ENCODE peak calls at places on chromosomes 6 and 20, in eight cellular contexts. One of them, this sample, is unnamed. For H3K36me3, the result is how much of the 10 kb centered on the place peaks cover.

GRCh38 chr20:58889334-58890072 is 37.0 kb downstream of the GNAS start:
- DNase-seq in K562: no peak
- DNase-seq in SK-N-MC: no peak
- DNase-seq in transverse colon: no peak
- DNase-seq in spleen: peak
- DNase-seq in sigmoid colon: no peak
- DNase-seq in HCT116: no peak
- DNase-seq in prostate gland: no peak
- DNase-seq in this sample: no peak

GRCh38 chr20:56762829-56763228 is 133.7 kb downstream of the TFAP2C start:
- DNase-seq in transverse colon: no peak
- DNase-seq in spleen: no peak
- DNase-seq in prostate gland: no peak
- DNase-seq in sigmoid colon: no peak
- DNase-seq in K562: no peak
- DNase-seq in SK-N-MC: no peak
- DNase-seq in HCT116: no peak
- DNase-seq in this sample: no peak

GRCh38 chr6:16302721-16303552 is 64.5 kb downstream of the GMPR start:
- DNase-seq in transverse colon: no peak
- DNase-seq in K562: no peak
- DNase-seq in spleen: no peak
- DNase-seq in SK-N-MC: no peak
- DNase-seq in sigmoid colon: no peak
- DNase-seq in prostate gland: peak
- DNase-seq in HCT116: no peak
- DNase-seq in this sample: no peak

GRCh38 chr20:45365444-45365970 is 2.6 kb downstream of the SYS1 start:
- DNase-seq in SK-N-MC: no peak
- DNase-seq in transverse colon: no peak
- DNase-seq in HCT116: no peak
- DNase-seq in K562: no peak
- DNase-seq in sigmoid colon: peak
- DNase-seq in spleen: no peak
- DNase-seq in prostate gland: no peak
- DNase-seq in this sample: no peak

GRCh38 chr6:40411881-40412280 is 175.3 kb downstream of the LRFN2 start:
- DNase-seq in HCT116: no peak
- DNase-seq in spleen: no peak
- DNase-seq in transverse colon: no peak
- DNase-seq in K562: no peak
- DNase-seq in sigmoid colon: peak
- DNase-seq in SK-N-MC: no peak
- DNase-seq in prostate gland: no peak
- DNase-seq in this sample: no peak

GRCh38 chr6:56347526-56347925 is 100.1 kb upstream of the COL21A1 start:
- DNase-seq in SK-N-MC: no peak
- DNase-seq in spleen: no peak
- DNase-seq in K562: no peak
- DNase-seq in transverse colon: no peak
- DNase-seq in prostate gland: no peak
- DNase-seq in HCT116: no peak
- DNase-seq in sigmoid colon: no peak
- DNase-seq in this sample: no peak

GRCh38 chr20:42844751-42845150 is 345.0 kb downstream of the PTPRT start:
- DNase-seq in SK-N-MC: no peak
- DNase-seq in transverse colon: no peak
- DNase-seq in sigmoid colon: no peak
- DNase-seq in spleen: no peak
- DNase-seq in HCT116: no peak
- DNase-seq in K562: no peak
- DNase-seq in prostate gland: no peak
- DNase-seq in this sample: no peak

GRCh38 chr20:12371955-12372354 is 454.3 kb downstream of the BTBD3 start:
- DNase-seq in transverse colon: peak
- DNase-seq in sigmoid colon: no peak
- DNase-seq in K562: no peak
- DNase-seq in spleen: no peak
- DNase-seq in HCT116: no peak
- DNase-seq in prostate gland: no peak
- DNase-seq in SK-N-MC: no peak
- DNase-seq in this sample: no peak

GRCh38 chr6:170227521-170227983 is 63.3 kb downstream of the DLL1 start:
- DNase-seq in K562: no peak
- DNase-seq in prostate gland: no peak
- DNase-seq in SK-N-MC: no peak
- DNase-seq in HCT116: no peak
- DNase-seq in spleen: peak
- DNase-seq in sigmoid colon: peak
- DNase-seq in transverse colon: no peak
- DNase-seq in this sample: no peak

GRCh38 chr6:111872521-111873177 is 603 bp downstream of the FYN start:
- DNase-seq in spleen: peak
- DNase-seq in HCT116: no peak
- DNase-seq in SK-N-MC: no peak
- DNase-seq in K562: peak
- DNase-seq in sigmoid colon: peak
- DNase-seq in prostate gland: no peak
- DNase-seq in transverse colon: peak
- DNase-seq in this sample: no peak

GRCh38 chr20:53036992-53037391 is 64.8 kb downstream of the TSHZ2 start:
- DNase-seq in prostate gland: no peak
- DNase-seq in spleen: no peak
- DNase-seq in K562: no peak
- DNase-seq in sigmoid colon: no peak
- DNase-seq in SK-N-MC: no peak
- DNase-seq in transverse colon: no peak
- DNase-seq in HCT116: no peak
- DNase-seq in this sample: no peak

GRCh38 chr20:22490287-22491187 is 93.8 kb downstream of the FOXA2 start:
- DNase-seq in sigmoid colon: peak
- DNase-seq in HCT116: no peak
- DNase-seq in SK-N-MC: no peak
- DNase-seq in K562: no peak
- DNase-seq in prostate gland: peak
- DNase-seq in spleen: no peak
- DNase-seq in transverse colon: peak
- DNase-seq in this sample: no peak

GRCh38 chr20:10856237-10856636 is 182.4 kb upstream of the JAG1 start:
- DNase-seq in HCT116: no peak
- DNase-seq in SK-N-MC: no peak
- DNase-seq in sigmoid colon: no peak
- DNase-seq in K562: no peak
- DNase-seq in spleen: no peak
- DNase-seq in prostate gland: no peak
- DNase-seq in transverse colon: peak
- DNase-seq in this sample: no peak

GRCh38 chr20:10855778-10856177 is 182.0 kb upstream of the JAG1 start:
- DNase-seq in HCT116: no peak
- DNase-seq in spleen: no peak
- DNase-seq in transverse colon: no peak
- DNase-seq in K562: no peak
- DNase-seq in sigmoid colon: no peak
- DNase-seq in SK-N-MC: no peak
- DNase-seq in prostate gland: no peak
- DNase-seq in this sample: no peak

GRCh38 chr20:10853176-10853575 is 179.4 kb upstream of the JAG1 start:
- DNase-seq in K562: no peak
- DNase-seq in spleen: no peak
- DNase-seq in prostate gland: no peak
- DNase-seq in SK-N-MC: no peak
- DNase-seq in transverse colon: no peak
- DNase-seq in sigmoid colon: no peak
- DNase-seq in HCT116: no peak
- DNase-seq in this sample: no peak

GRCh38 chr20:10857362-10858070 is 183.7 kb upstream of the JAG1 start:
- DNase-seq in transverse colon: peak
- DNase-seq in sigmoid colon: no peak
- DNase-seq in SK-N-MC: no peak
- DNase-seq in HCT116: no peak
- DNase-seq in prostate gland: no peak
- DNase-seq in K562: no peak
- DNase-seq in spleen: no peak
- DNase-seq in this sample: no peak

GRCh38 chr20:10855031-10855430 is 181.2 kb upstream of the JAG1 start:
- DNase-seq in spleen: no peak
- DNase-seq in HCT116: no peak
- DNase-seq in sigmoid colon: no peak
- DNase-seq in transverse colon: no peak
- DNase-seq in SK-N-MC: no peak
- DNase-seq in prostate gland: no peak
- DNase-seq in K562: no peak
- DNase-seq in this sample: no peak
- TF ChIP-seq POLR2AphosphoS5 in spleen: no peak
- TF ChIP-seq POLR2AphosphoS5 in HCT116: no peak
- TF ChIP-seq POLR2AphosphoS5 in sigmoid colon: no peak
- TF ChIP-seq POLR2AphosphoS5 in transverse colon: no peak
- TF ChIP-seq POLR2AphosphoS5 in SK-N-MC: no peak
- TF ChIP-seq POLR2AphosphoS5 in prostate gland: no peak
- TF ChIP-seq POLR2AphosphoS5 in K562: no peak
- TF ChIP-seq POLR2AphosphoS5 in this sample: no peak

GRCh38 chr6:109466212-109466923 is 10.8 kb upstream of the MICAL1 start:
- DNase-seq in prostate gland: no peak
- DNase-seq in HCT116: no peak
- DNase-seq in spleen: no peak
- DNase-seq in K562: no peak
- DNase-seq in transverse colon: no peak
- DNase-seq in sigmoid colon: no peak
- DNase-seq in SK-N-MC: no peak
- DNase-seq in this sample: no peak
- H3K36me3 ChIP-seq in prostate gland: under half
- H3K36me3 ChIP-seq in HCT116: under half
- H3K36me3 ChIP-seq in spleen: half or more
- H3K36me3 ChIP-seq in K562: half or more
- H3K36me3 ChIP-seq in transverse colon: under half
- H3K36me3 ChIP-seq in sigmoid colon: under half
- H3K36me3 ChIP-seq in SK-N-MC: half or more
- H3K36me3 ChIP-seq in this sample: under half

GRCh38 chr6:109008537-109008950 is 86.1 kb downstream of the SESN1 start:
- DNase-seq in prostate gland: no peak
- DNase-seq in sigmoid colon: no peak
- DNase-seq in K562: no peak
- DNase-seq in HCT116: no peak
- DNase-seq in SK-N-MC: no peak
- DNase-seq in spleen: no peak
- DNase-seq in transverse colon: no peak
- DNase-seq in this sample: peak
- TF ChIP-seq POLR2AphosphoS5 in prostate gland: no peak
- TF ChIP-seq POLR2AphosphoS5 in sigmoid colon: peak
- TF ChIP-seq POLR2AphosphoS5 in K562: no peak
- TF ChIP-seq POLR2AphosphoS5 in HCT116: no peak
- TF ChIP-seq POLR2AphosphoS5 in SK-N-MC: no peak
- TF ChIP-seq POLR2AphosphoS5 in spleen: no peak
- TF ChIP-seq POLR2AphosphoS5 in transverse colon: no peak
- TF ChIP-seq POLR2AphosphoS5 in this sample: no peak

DNA sequence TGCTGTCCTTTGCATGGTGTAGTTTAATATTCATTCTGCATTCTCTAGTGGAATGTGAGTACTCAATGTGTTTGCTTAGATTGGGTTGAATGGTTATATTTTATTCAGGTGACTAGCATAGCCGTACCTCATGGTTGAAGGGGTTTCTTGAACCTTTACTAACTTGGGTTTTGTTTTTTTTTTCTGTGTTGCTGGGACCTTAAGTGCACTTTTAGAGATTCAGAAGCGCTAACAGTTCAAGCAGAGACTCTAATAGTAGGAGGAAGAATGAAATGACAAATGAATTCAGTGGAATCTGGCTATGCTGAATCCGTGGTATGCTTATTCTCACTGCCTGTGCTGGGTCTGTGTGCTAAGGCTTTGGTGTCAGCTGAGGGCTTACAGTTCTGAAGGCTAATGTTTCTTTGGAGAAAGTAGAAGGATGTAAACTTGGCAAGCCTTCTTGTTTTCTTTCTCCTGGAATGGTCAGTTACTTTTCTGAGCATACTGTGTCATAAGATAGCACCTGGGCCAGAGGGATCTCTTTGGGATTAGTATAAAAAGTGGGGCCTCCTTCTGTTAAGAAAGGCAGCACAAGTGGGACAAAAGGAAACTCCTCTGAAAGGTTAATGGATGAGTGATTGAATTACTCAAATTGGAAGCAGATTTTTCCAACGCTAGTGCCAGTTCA is 28.7 kb downstream of the RNF144B start:
- DNase-seq in HCT116: no peak
- DNase-seq in sigmoid colon: no peak
- DNase-seq in transverse colon: no peak
- DNase-seq in spleen: no peak
- DNase-seq in K562: no peak
- DNase-seq in prostate gland: no peak
- DNase-seq in SK-N-MC: no peak
- DNase-seq in this sample: no peak
- H3K36me3 ChIP-seq in HCT116: under half
- H3K36me3 ChIP-seq in sigmoid colon: under half
- H3K36me3 ChIP-seq in transverse colon: under half
- H3K36me3 ChIP-seq in spleen: under half
- H3K36me3 ChIP-seq in K562: under half
- H3K36me3 ChIP-seq in prostate gland: under half
- H3K36me3 ChIP-seq in SK-N-MC: under half
- H3K36me3 ChIP-seq in this sample: under half

DNA sequence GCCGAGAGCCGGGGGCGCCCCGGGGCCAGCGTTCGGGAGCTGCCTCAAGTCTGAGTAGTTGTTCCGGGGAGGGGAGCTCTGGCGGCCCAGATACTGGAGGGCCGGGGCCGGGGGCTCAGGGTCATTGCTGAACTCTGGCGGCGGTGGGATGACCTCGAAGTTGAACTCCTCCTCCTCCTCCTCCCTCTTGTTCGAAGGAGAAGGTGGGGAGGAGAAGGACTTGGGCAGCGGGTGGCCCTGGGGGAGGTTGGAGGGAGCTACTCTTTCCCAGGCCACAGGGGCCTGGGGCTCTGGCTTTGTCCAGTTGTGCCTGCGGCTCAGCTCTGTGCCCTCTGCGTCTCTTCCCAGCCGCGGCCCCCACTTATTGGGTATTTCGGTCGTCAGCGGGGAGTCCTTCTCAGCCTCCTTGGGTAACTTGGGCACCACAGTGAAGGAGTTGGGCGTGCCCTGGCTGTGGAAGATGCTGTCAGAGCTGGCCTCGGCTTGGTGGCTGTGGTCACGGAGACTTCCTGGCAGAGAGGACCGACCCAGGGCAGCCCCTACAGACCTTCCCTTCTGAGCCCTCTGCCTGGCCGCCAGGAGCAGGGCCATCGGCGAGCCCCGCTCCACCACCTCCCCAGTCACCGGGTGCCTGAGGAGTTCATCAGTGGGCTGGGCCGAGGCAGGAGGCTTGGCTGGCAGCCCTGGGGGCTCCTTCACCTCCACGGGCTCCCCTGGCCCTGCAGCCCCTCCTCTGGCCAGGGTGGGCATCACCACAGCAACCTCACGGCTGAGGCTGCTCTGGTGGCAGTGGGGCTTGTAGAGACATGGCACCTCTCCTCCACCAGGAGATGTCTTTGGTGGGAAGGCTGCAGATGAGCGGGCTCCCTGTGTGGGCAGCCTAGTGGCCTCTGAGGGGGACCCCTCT is 37.4 kb downstream of the C6orf132 start:
- DNase-seq in spleen: no peak
- DNase-seq in prostate gland: no peak
- DNase-seq in sigmoid colon: no peak
- DNase-seq in SK-N-MC: no peak
- DNase-seq in HCT116: no peak
- DNase-seq in transverse colon: no peak
- DNase-seq in K562: no peak
- DNase-seq in this sample: no peak
- TF ChIP-seq POLR2AphosphoS5 in spleen: no peak
- TF ChIP-seq POLR2AphosphoS5 in prostate gland: no peak
- TF ChIP-seq POLR2AphosphoS5 in sigmoid colon: no peak
- TF ChIP-seq POLR2AphosphoS5 in SK-N-MC: no peak
- TF ChIP-seq POLR2AphosphoS5 in HCT116: no peak
- TF ChIP-seq POLR2AphosphoS5 in transverse colon: no peak
- TF ChIP-seq POLR2AphosphoS5 in K562: peak
- TF ChIP-seq POLR2AphosphoS5 in this sample: no peak

This sample was measured in Panc1.